ENCODE peak calls at places on chromosome 13, in five cellular contexts. M is ascending aorta, C is fibroblast of lung, D is heart left ventricle, O is lower leg skin. R is an unnamed sample.

GRCh38 chr13:42926043-42926442 is 66.0 kb downstream of the EPSTI1 start:
- DNase-seq in O (no peak), C (no peak), M (no peak), D (no peak), R (no peak)

GRCh38 chr13:30576528-30576927 is 41.2 kb upstream of the USPL1 start:
- DNase-seq in C (peak; percentile 59), O (no peak), D (peak; percentile 29), M (no peak), R (peak; percentile 58)

GRCh38 chr13:77878186-77878585 is 40.4 kb downstream of the EDNRB start:
- DNase-seq in C (no peak), M (no peak), D (no peak), O (no peak), R (peak; percentile 68)

GRCh38 chr13:99677388-99677951 is 176.2 kb downstream of the TM9SF2 start:
- DNase-seq in C (peak; percentile 28), M (no peak), O (no peak), D (no peak), R (peak; percentile 46)

GRCh38 chr13:43769552-43769951 is 17.2 kb downstream of the ENOX1 start:
- DNase-seq in M (no peak), O (no peak), C (no peak), D (no peak), R (no peak)

GRCh38 chr13:73647417-73647816 is 486.8 kb downstream of the KLF12 start:
- DNase-seq in D (no peak), O (no peak), M (no peak), C (no peak), R (no peak)

GRCh38 chr13:33927315-33927714 is 109.4 kb downstream of the RFC3 start:
- DNase-seq in D (no peak), C (peak; percentile 78), O (peak; percentile 27), M (no peak), R (peak; percentile 94)

GRCh38 chr13:27203854-27204253 is 32.2 kb upstream of the USP12 start:
- DNase-seq in M (no peak), D (no peak), C (peak; percentile 41), O (no peak), R (peak; percentile 50)

GRCh38 chr13:50030315-50030714 is 15.1 kb downstream of the KCNRG start:
- DNase-seq in D (no peak), M (no peak), O (no peak), C (no peak), R (no peak)

GRCh38 chr13:87907202-87907601 is 236.0 kb downstream of the SLITRK5 start:
- DNase-seq in D (no peak), O (no peak), C (no peak), M (no peak), R (no peak)

GRCh38 chr13:45751882-45752281 is 49.8 kb downstream of the CBY2 start:
- DNase-seq in D (no peak), C (no peak), M (no peak), O (no peak), R (no peak)

GRCh38 chr13:111954681-111955411 is 112.1 kb upstream of the SOX1 start:
- DNase-seq in C (no peak), D (no peak), O (no peak), M (no peak), R (no peak)

GRCh38 chr13:110625771-110626321 is 10.5 kb downstream of the NAXD start:
- DNase-seq in M (no peak), O (no peak), C (no peak), D (no peak), R (no peak)

GRCh38 chr13:73608731-73609485 is 525.3 kb downstream of the KLF12 start:
- DNase-seq in D (no peak), C (no peak), O (peak; percentile 28), M (no peak), R (no peak)

GRCh38 chr13:110882972-110883371 is 31.9 kb downstream of the ANKRD10 start:
- DNase-seq in O (no peak), D (no peak), M (no peak), C (peak; percentile 58), R (peak; percentile 50)

GRCh38 chr13:110628477-110628793 is 13.1 kb downstream of the NAXD start:
- DNase-seq in D (no peak), O (no peak), M (no peak), C (no peak), R (peak; percentile 79)

GRCh38 chr13:76638160-76638559 is 248.0 kb downstream of the KCTD12 start:
- DNase-seq in D (no peak), O (no peak), C (no peak), M (no peak), R (peak; percentile 17)

GRCh38 chr13:24724714-24725113 is 39.3 kb upstream of the RNF17 start:
- DNase-seq in C (no peak), O (no peak), D (no peak), M (no peak), R (no peak)

GRCh38 chr13:83286737-83287136 is 595.5 kb downstream of the SLITRK1 start:
- DNase-seq in O (no peak), D (no peak), M (no peak), C (peak; percentile 46), R (peak; percentile 80)

GRCh38 chr13:59047546-59047945 is 1116.2 kb downstream of the DIAPH3 start:
- DNase-seq in O (no peak), C (no peak), M (no peak), D (no peak), R (no peak)

GRCh38 chr13:26951581-26952177 is 191.1 kb upstream of the GPR12 start:
- DNase-seq in O (no peak), C (no peak), M (no peak), D (no peak), R (no peak)

GRCh38 chr13:25375727-25376358 is 4.1 kb downstream of the ATP8A2 start:
- DNase-seq in O (peak; percentile 21), D (no peak), C (peak; percentile 49), M (no peak), R (peak; percentile 46)

GRCh38 chr13:55567721-55568625 is 1572.7 kb upstream of the PRR20A start:
- DNase-seq in O (no peak), M (no peak), C (no peak), D (no peak), R (no peak)

GRCh38 chr13:94272038-94272437 is 207.4 kb downstream of the DCT start:
- DNase-seq in M (no peak), C (peak; percentile 38), D (no peak), O (no peak), R (peak; percentile 67)

GRCh38 chr13:47672982-47673670 is 327.9 kb downstream of the SUCLA2 start:
- DNase-seq in O (no peak), D (no peak), C (peak; percentile 99), M (no peak), R (peak; percentile 99)

GRCh38 chr13:25232937-25233515 is 54.3 kb downstream of the MTMR6 start:
- DNase-seq in D (no peak), C (peak; percentile 43), M (no peak), O (no peak), R (peak; percentile 47)

DNA sequence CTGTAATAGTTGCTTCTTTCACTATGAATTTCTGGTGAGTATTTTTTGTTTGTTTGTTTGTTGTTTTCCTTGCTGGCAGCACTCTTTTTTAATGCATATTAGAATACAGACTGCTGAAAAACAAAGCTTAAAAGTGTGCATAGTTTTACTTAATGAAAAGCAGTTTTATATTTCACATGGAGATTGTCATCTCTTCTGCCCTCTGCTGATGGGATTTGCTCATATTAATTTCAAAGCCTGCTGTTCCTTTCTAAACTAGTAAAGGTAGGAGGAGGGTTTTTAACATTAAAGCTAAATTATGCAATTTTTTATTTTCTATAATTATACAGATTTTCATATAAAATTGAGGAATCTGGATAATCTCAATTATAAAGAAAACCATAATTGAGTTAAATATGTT is 692.6 kb upstream of the SLITRK1 start:
- DNase-seq in M (no peak), O (no peak), C (peak; percentile 24), D (no peak), R (peak; percentile 33)
- TF ChIP-seq CTCF in M (no peak), O (no peak), C (peak; percentile 36), D (no peak), R (peak; percentile 43)

DNA sequence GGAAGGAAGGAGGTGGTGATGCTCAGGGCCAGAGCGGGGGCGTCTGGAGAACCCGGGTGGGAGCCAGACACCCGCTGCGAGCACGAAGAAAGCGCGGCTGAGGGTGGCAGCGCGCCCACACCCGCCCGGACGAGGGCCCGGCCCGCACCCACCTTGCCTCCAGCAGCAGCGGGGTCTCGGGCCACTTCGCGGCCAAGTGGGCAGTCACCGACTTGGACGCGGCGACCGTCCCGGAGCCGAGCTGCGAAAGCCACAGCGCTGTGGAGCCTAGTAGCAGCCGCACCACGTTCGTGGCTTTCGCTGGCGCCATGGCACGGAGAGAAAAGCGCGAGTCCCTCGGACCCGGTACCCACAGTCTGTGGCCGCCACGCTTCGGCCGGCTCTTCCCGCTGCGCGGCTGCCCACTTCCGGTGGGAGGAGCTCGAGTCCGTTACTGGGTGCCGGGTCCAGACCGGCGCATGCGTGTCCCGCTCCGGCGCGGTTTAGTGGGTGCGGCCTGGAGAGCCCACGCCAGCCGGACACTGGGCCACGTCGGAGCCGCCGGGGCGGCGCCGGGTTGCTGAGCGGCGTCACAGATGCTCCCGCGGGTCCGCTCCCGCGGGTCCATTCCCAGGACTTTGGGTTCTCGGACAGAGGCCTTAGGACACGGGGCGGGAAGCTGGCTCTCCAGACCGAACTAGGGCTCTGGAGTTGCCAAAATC is at the start of gene UGGT2:
- DNase-seq in C (peak; percentile 95), M (peak; percentile 96), D (peak; percentile 95), O (peak; percentile 85), R (peak; percentile 94)
- H3K4me3 ChIP-seq in C (peak within 1 kb of the TSS; percentile 98), M (peak within 1 kb of the TSS; percentile 73), D (peak within 1 kb of the TSS; percentile 72), O (peak within 1 kb of the TSS; percentile 97), R (peak within 1 kb of the TSS; percentile 87)

GRCh38 chr13:32281083-32281482 is 34.1 kb downstream of the ZAR1L start:
- DNase-seq in M (no peak), C (no peak), D (no peak), O (no peak), R (no peak)

GRCh38 chr13:32282096-32282711 is 33.0 kb downstream of the ZAR1L start:
- DNase-seq in M (no peak), D (no peak), C (no peak), O (no peak), R (no peak)

GRCh38 chr13:32284927-32285632 is 30.1 kb downstream of the ZAR1L start:
- DNase-seq in M (peak; percentile 75), D (peak; percentile 61), C (peak; percentile 65), O (no peak), R (peak; percentile 84)

DNA sequence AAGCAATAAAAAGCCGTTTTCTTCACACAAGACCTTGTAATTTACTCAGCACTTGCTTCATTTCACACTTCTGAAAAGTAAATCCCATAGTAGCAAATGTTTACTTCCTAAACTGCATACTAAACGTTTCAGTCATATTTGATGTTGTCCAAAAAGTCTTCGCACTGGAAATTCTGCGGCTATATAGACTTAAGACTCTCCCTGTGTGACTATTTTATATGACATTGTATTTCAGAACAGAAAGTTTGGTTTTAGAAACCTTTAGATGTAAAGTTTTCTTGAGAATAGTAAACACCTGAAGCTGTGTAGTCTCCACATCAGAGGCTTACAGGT is 29.6 kb downstream of the ZAR1L start:
- DNase-seq in M (no peak), O (no peak), C (no peak), D (no peak), R (no peak)
- TF ChIP-seq CTCF in M (no peak), O (no peak), C (no peak), D (no peak), R (no peak)

GRCh38 chr13:40961826-40962225 is 57.3 kb downstream of the ELF1 start:
- DNase-seq in C (no peak), M (no peak), O (no peak), D (no peak), R (no peak)
- H3K4me3 ChIP-seq in C (no peak overlapping the region), M (no peak overlapping the region), O (no peak overlapping the region), D (no peak overlapping the region), R (no peak overlapping the region)